ENCODE peak calls at places on chromosomes 16 and 17, in five cellular contexts. M is T-cell, T is WTC11, C is memory B cell, L is fibroblast of the conjunctiva. D is an unnamed sample.
A peak's percentile ranks its signal among the peaks of the same experiment; 100 is the strongest.

GRCh38 chr17:72516772-72517399 is 396.1 kb downstream of the SOX9 start:
- DNase-seq in L (no peak), T (no peak), M (no peak), C (no peak), D (no peak)

GRCh38 chr17:48646183-48647102 is 20.3 kb upstream of the HOXB9 start:
- DNase-seq in L (no peak), T (peak; percentile 50), C (no peak), M (peak; percentile 36), D (no peak)

GRCh38 chr17:76566988-76567431 is 18.6 kb downstream of the ST6GALNAC2 start:
- DNase-seq in T (no peak), M (no peak), L (no peak), C (no peak), D (no peak)

GRCh38 chr17:39794249-39794970 is 56.7 kb downstream of the GRB7 start:
- DNase-seq in L (no peak), C (peak; percentile 67), M (no peak), T (no peak), D (peak; percentile 91)

GRCh38 chr17:21239680-21240374 is 13.4 kb downstream of the NATD1 start:
- DNase-seq in L (no peak), M (no peak), T (peak; percentile 31), C (no peak), D (peak; percentile 32)

GRCh38 chr17:63826468-63827001 is 696 bp upstream of the PSMC5 start:
- DNase-seq in C (no peak), T (no peak), M (no peak), L (no peak), D (no peak)

GRCh38 chr17:78185981-78186688 is 717 bp downstream of the TK1 start:
- DNase-seq in L (no peak), T (no peak), M (no peak), C (no peak), D (peak; percentile 29)

GRCh38 chr17:75829747-75830146 is 14.5 kb downstream of the UNC13D start:
- DNase-seq in L (no peak), C (no peak), T (no peak), M (no peak), D (no peak)

GRCh38 chr17:45092932-45093430 is 31.9 kb downstream of the NMT1 start:
- DNase-seq in T (no peak), M (no peak), L (peak; percentile 98), C (no peak), D (no peak)

GRCh38 chr17:15398291-15398690 is 56.9 kb upstream of the TEKT3 start:
- DNase-seq in M (no peak), T (no peak), L (no peak), C (no peak), D (no peak)

GRCh38 chr17:82030470-82031302 is 792 bp upstream of the RAC3 start:
- DNase-seq in T (peak; percentile 91), C (peak; percentile 75), M (peak; percentile 85), L (peak; percentile 74), D (peak; percentile 78)

GRCh38 chr16:86923656-86924055 is 345.3 kb downstream of the FOXL1 start:
- DNase-seq in T (no peak), L (no peak), M (no peak), C (no peak), D (no peak)

GRCh38 chr16:11333696-11334095 is 11.6 kb upstream of the RMI2 start:
- DNase-seq in M (no peak), L (no peak), C (no peak), T (no peak), D (no peak)

GRCh38 chr17:20206591-20206990 is 197.4 kb downstream of the SPECC1 start:
- DNase-seq in T (no peak), L (no peak), C (no peak), M (no peak), D (no peak)

GRCh38 chr17:58252141-58252540 is 13.8 kb downstream of the LPO start:
- DNase-seq in C (no peak), T (no peak), L (no peak), M (no peak), D (no peak)

GRCh38 chr17:38556234-38556633 is 49.5 kb downstream of the SRCIN1 start:
- DNase-seq in L (no peak), C (no peak), M (no peak), T (no peak), D (no peak)

GRCh38 chr16:85605912-85606841 is 6.9 kb upstream of the GSE1 start:
- DNase-seq in L (no peak), C (no peak), T (no peak), M (no peak), D (no peak)

GRCh38 chr17:66614469-66614868 is 220.4 kb upstream of the CACNG5 start:
- DNase-seq in M (no peak), T (no peak), L (no peak), C (no peak), D (no peak)

GRCh38 chr17:52227926-52228325 is 69.4 kb upstream of the CA10 start:
- DNase-seq in M (no peak), L (no peak), C (no peak), T (no peak), D (no peak)

GRCh38 chr17:32627233-32628008 is 140.6 kb downstream of the CDK5R1 start:
- DNase-seq in L (no peak), C (no peak), T (peak; percentile 64), M (no peak), D (no peak)

GRCh38 chr17:8234361-8235270 is 13.2 kb downstream of the CTC1 start:
- DNase-seq in C (no peak), T (no peak), M (no peak), L (no peak), D (no peak)

GRCh38 chr17:74389937-74390679 is 22.8 kb downstream of the GPR142 start:
- DNase-seq in T (no peak), M (no peak), L (no peak), C (no peak), D (no peak)

GRCh38 chr17:4345569-4345968 is 20.9 kb downstream of the UBE2G1 start:
- DNase-seq in T (no peak), M (no peak), L (no peak), C (no peak), D (no peak)

GRCh38 chr17:77483128-77483598 is 342.4 kb downstream of the SEC14L1 start:
- DNase-seq in M (no peak), C (no peak), L (no peak), T (no peak), D (no peak)

GRCh38 chr17:61454095-61454931 is 2.1 kb downstream of the TBX4 start:
- DNase-seq in M (no peak), L (no peak), T (peak; percentile 49), C (no peak), D (no peak)

GRCh38 chr16:26787924-26788323 is 278.8 kb upstream of the C16orf82 start:
- DNase-seq in C (no peak), M (no peak), L (no peak), T (no peak), D (no peak)

GRCh38 chr16:17657037-17657436 is 186.3 kb upstream of the XYLT1 start:
- DNase-seq in T (peak; percentile 41), C (no peak), M (no peak), L (no peak), D (no peak)

GRCh38 chr17:2101448-2102257 is 46.8 kb downstream of the HIC1 start:
- DNase-seq in M (peak; percentile 40), C (no peak), L (no peak), T (no peak), D (no peak)

D was measured in MM.1S.